ENCODE peak calls at places on chromosome 17, in six cellular contexts. Z is tibial nerve, F is H1, E is stomach, G is H54, K is esophagus squamous epithelium. T is an unnamed sample.

GRCh38 chr17:74259667-74260524 is 14.1 kb upstream of the DNAI2 start:
- DNase-seq in E (no peak), K (no peak), F (no peak), G (no peak), Z (no peak), T (no peak)

GRCh38 chr17:73586921-73587680 is 57.1 kb downstream of the SDK2 start:
- DNase-seq in F (no peak), Z (no peak), E (no peak), K (no peak), G (peak; percentile 38), T (peak; percentile 52)

GRCh38 chr17:38461683-38462082 is 33.4 kb downstream of the ARHGAP23 start:
- DNase-seq in F (no peak), Z (no peak), E (no peak), G (no peak), K (no peak), T (no peak)

GRCh38 chr17:54882371-54882770 is 18.3 kb upstream of the TOM1L1 start:
- DNase-seq in F (no peak), E (no peak), K (no peak), G (no peak), Z (no peak), T (no peak)

GRCh38 chr17:29291163-29291752 is 2.7 kb downstream of the NUFIP2 start:
- DNase-seq in Z (no peak), K (no peak), F (no peak), G (no peak), E (no peak), T (no peak)

GRCh38 chr17:2172447-2172938 is 117.6 kb downstream of the HIC1 start:
- DNase-seq in E (no peak), K (no peak), Z (no peak), G (peak; percentile 63), F (no peak), T (no peak)

GRCh38 chr17:36674278-36674650 is 72.9 kb downstream of the MRM1 start:
- DNase-seq in K (no peak), G (no peak), E (no peak), Z (no peak), F (no peak), T (no peak)

GRCh38 chr17:5821057-5821456 is 236.7 kb upstream of the NLRP1 start:
- DNase-seq in E (no peak), K (no peak), F (no peak), G (no peak), Z (no peak), T (no peak)

GRCh38 chr17:32672701-32673100 is 185.9 kb downstream of the CDK5R1 start:
- DNase-seq in E (no peak), F (no peak), G (no peak), K (no peak), Z (no peak), T (no peak)

GRCh38 chr17:39244016-39244599 is 18.4 kb upstream of the STAC2 start:
- DNase-seq in Z (no peak), K (no peak), G (no peak), E (no peak), F (no peak), T (no peak)

GRCh38 chr17:32161506-32162365 is 19.4 kb downstream of the RHOT1 start:
- DNase-seq in E (no peak), G (peak; percentile 58), Z (no peak), F (no peak), K (no peak), T (no peak)

GRCh38 chr17:72802726-72803125 is 289.8 kb downstream of the SLC39A11 start:
- DNase-seq in F (no peak), Z (no peak), E (no peak), G (no peak), K (no peak), T (no peak)

GRCh38 chr17:20908373-20909273 is 134.2 kb downstream of the USP22 start:
- DNase-seq in Z (peak; percentile 78), E (peak; percentile 84), K (peak; percentile 24), G (peak; percentile 85), F (peak; percentile 82), T (peak; percentile 93)
- TF ChIP-seq POLR2A in Z (peak; percentile 9), E (no peak), K (no peak), G (peak; percentile 62), F (no peak), T (no peak)

DNA sequence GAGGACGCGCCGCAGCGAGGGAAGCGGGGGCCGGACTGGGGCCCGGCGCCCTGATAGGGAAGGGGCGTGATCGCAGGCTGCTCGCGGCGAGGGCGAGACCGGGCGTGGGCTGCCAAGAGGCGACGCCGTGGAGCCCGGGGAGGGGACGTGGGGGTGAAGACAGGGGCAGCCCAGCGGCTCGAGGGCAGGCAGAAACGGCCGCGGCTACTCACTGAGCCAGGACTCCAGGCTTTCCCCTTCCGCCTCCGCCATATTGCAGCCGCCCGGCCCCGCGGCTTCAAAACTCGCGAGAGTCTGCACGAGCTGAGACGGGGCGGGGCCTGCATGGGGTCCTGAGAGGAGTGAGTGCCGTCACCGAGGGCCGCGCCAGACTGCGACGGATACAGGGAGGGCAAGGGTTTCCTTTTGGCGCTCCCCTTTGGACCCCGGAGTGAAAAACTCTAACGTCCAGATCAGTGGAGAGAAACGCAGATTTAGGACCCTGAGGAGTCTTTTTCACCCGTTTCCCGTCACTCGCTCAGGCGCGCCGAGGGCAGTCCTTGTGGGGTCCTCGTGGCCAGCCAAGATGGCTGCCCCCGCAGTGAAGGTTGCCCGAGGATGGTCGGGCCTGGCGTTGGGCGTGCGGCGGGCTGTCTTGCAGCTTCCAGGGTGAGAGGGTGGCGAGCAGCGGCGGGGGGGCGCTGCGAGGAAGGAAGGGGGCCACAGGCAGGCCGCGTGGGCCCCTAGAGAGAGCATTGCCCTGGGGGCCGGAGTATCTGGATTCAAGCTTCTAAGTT is at the start of the genes GGA3 and MRPS7:
- DNase-seq in K (peak; percentile 76), F (no peak), Z (peak; percentile 95), G (peak; percentile 96), E (peak; percentile 95), T (peak; percentile 98)
- TF ChIP-seq POLR2A in K (peak; percentile 29), F (peak; percentile 92), Z (peak; percentile 29), G (peak; percentile 87), E (peak; percentile 33), T (no peak)

GRCh38 chr17:18039535-18040286 is 503 bp downstream of the GID4 start:
- DNase-seq in F (no peak), G (peak; percentile 64), E (peak; percentile 56), Z (peak; percentile 18), K (no peak), T (peak; percentile 66)

GRCh38 chr17:18040287-18040858 is 1.2 kb downstream of the GID4 start:
- DNase-seq in G (no peak), E (no peak), K (no peak), F (no peak), Z (no peak), T (no peak)

GRCh38 chr17:18037482-18037881 is 1.5 kb downstream of the ATPAF2 start:
- DNase-seq in Z (no peak), K (no peak), G (no peak), F (no peak), E (no peak), T (no peak)

GRCh38 chr17:18038149-18038850 is 668 bp downstream of the ATPAF2 start:
- DNase-seq in F (no peak), Z (no peak), K (no peak), E (no peak), G (no peak), T (no peak)

GRCh38 chr17:18038861-18039534 is at the start of the genes ATPAF2 and GID4:
- DNase-seq in K (peak; percentile 97), F (peak; percentile 100), E (peak; percentile 100), Z (peak; percentile 99), G (peak; percentile 99), T (peak; percentile 100)
- TF ChIP-seq POLR2A in K (peak; percentile 20), F (peak; percentile 62), E (peak; percentile 9), Z (no peak), G (peak; percentile 48), T (peak; percentile 47)

DNA sequence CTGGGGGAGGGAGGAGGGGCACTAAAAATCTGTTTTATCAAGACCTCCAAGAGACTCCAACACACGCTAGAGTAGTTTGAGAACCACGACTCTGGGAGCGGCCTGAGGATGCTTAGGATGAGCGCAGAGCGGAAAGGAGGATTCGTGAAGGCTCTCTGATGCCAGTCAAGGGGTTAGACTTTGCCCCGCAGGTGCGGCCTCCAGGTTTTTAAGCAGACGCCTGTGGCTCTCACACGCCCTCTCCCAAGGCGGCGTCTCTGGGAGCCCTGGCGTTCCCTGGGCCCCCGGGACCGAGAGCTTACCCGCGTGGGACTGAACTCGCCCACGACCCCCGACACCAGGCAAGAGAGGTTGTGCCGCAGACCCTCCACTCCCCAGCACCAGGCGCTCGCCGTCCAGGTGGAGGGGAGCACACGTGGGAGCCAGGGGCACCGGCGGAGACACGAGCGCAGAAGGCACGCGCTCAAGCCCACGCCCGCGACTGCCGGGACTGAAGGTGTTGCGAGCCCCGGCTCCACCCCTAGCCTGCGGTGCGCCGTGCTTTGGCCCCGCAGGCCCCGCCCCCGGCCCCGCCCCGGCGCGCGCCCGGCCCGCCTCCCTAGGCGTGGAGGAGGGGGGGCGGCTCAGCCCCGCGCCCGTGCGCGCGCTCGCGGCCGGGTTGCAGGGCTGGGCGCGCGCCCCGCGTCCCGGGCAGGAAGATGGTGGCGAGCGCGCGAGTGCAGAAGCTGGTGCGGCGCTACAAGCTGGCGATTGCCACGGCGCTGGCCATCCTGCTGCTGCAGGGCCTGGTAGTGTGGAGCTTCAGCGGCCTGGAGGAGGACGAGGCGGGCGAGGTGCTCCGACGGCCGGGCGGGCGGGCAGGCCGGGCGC is at the start of gene XYLT2:
- DNase-seq in E (peak; percentile 95), Z (peak; percentile 76), G (peak; percentile 97), K (no peak), F (no peak), T (peak; percentile 94)
- TF ChIP-seq POLR2A in E (no peak), Z (no peak), G (peak; percentile 59), K (peak; percentile 45), F (peak; percentile 60), T (no peak)

DNA sequence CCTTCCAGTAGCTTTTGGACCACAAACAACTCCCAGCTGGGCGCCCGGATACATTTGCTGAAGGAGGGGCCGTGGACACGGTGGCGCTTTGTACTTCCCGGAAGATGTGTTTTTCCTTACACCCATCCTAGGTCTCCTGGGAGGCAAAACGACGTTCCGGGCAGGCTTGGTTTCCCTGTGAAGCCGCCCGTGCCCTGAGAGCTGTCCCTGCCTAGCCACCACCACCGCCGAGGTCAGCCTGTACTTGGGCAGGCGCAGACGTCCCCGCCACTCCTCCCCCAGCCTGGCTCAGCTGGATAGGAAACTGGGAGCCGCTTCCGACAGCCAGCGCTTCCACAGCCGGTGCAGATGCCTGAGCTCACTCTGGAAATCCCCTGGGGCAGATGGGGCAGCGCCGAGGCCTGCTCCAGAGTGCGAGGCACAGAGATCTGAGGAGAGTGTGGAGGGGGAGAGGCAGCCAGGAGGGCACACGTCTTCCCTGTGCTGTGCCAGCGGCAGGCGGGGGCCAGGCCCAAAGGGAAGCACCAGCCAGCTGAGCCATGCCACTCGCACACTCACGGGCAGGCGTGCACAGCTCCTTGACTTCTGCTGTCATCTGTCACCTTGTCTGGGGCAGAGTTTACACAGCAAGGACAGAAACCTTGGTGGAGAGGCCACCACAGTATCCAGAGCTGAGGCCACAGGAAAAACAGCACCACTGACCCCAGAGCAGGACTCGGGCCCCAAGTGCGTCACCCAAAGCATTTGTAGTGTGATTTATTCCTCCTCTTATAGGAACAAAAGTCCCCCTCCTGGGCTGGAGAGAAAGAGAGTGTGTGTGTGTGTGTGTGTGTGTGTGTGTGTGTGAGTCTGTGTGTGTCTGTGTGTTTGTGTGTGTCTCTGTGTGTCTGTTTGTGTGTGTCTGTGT is 3.0 kb downstream of the RHBDF2 start:
- DNase-seq in G (peak; percentile 82), E (peak; percentile 81), K (no peak), F (no peak), Z (peak; percentile 45), T (peak; percentile 87)
- TF ChIP-seq POLR2A in G (peak; percentile 52), E (no peak), K (no peak), F (no peak), Z (no peak), T (no peak)